ENCODE peak calls at places on chromosomes 13 and 19, in nine cellular contexts. H is cardiac muscle cell, F is NCI-H345, P is body of pancreas, Q is right cardiac atrium, S is SIG-M5, Y is MCF 10A, N is NCI-H1092 treated with DMSO at 0.1 percent for 48 hours, J is fibroblast of lung. W is an unnamed sample.

GRCh38 chr19:51324082-51324481 is 12.6 kb downstream of the IGLON5 start:
- DNase-seq in H (no peak), S (no peak), Q (no peak), N (no peak), F (no peak), P (no peak), Y (no peak), J (no peak), W (no peak)

GRCh38 chr19:32233091-32233490 is 112.3 kb upstream of the ZNF507 start:
- DNase-seq in F (no peak), N (no peak), J (no peak), S (no peak), H (no peak), P (no peak), Y (no peak), Q (no peak), W (no peak)

GRCh38 chr19:1582201-1582600 is 10.5 kb downstream of the MBD3 start:
- DNase-seq in F (peak; percentile 29), J (no peak), Y (no peak), H (no peak), Q (no peak), P (no peak), S (no peak), N (no peak), W (peak; percentile 74)

GRCh38 chr13:112708560-112709240 is 18.9 kb downstream of the ATP11A start:
- DNase-seq in H (no peak), F (no peak), N (no peak), Y (no peak), P (no peak), Q (no peak), S (no peak), J (no peak), W (no peak)

GRCh38 chr19:35710784-35711723 is 6.7 kb downstream of the ZBTB32 start:
- DNase-seq in Q (no peak), P (no peak), H (no peak), S (no peak), Y (no peak), F (no peak), J (no peak), N (no peak), W (no peak)

GRCh38 chr13:40485611-40486517 is 180.6 kb downstream of the FOXO1 start:
- DNase-seq in S (no peak), Q (no peak), Y (no peak), N (no peak), H (no peak), F (no peak), J (no peak), P (no peak), W (no peak)

GRCh38 chr19:28509079-28509895 is 703.7 kb downstream of the UQCRFS1 start:
- DNase-seq in H (no peak), P (no peak), F (no peak), J (no peak), Y (no peak), Q (no peak), N (no peak), S (no peak), W (no peak)

GRCh38 chr13:27770809-27771208 is 21.5 kb upstream of the GSX1 start:
- DNase-seq in H (no peak), Y (peak; percentile 66), F (peak; percentile 24), Q (no peak), S (no peak), P (peak; percentile 26), N (peak; percentile 8), J (no peak), W (no peak)

GRCh38 chr19:2532252-2533071 is 56.5 kb downstream of the GADD45B start:
- DNase-seq in Q (no peak), P (peak; percentile 49), N (no peak), H (no peak), Y (peak; percentile 95), F (no peak), J (peak; percentile 92), S (no peak), W (no peak)

GRCh38 chr13:95298971-95299627 is 2.2 kb downstream of the ABCC4 start:
- DNase-seq in Y (peak; percentile 61), N (no peak), Q (no peak), S (no peak), H (no peak), J (peak; percentile 94), P (no peak), F (no peak), W (no peak)

GRCh38 chr19:55289117-55289796 is 5.5 kb downstream of the BRSK1 start:
- DNase-seq in Q (peak; percentile 30), P (no peak), F (no peak), J (no peak), H (no peak), Y (no peak), S (no peak), N (no peak), W (no peak)

GRCh38 chr19:14472202-14472961 is 2.8 kb downstream of the PTGER1 start:
- DNase-seq in Q (peak; percentile 91), Y (peak; percentile 59), N (peak; percentile 68), J (no peak), F (peak; percentile 49), S (no peak), P (peak; percentile 54), H (peak; percentile 79), W (peak; percentile 51)

GRCh38 chr19:42053037-42053935 is 16.7 kb downstream of the GRIK5 start:
- DNase-seq in H (no peak), J (no peak), Q (no peak), N (no peak), Y (peak; percentile 85), S (no peak), P (no peak), F (no peak), W (no peak)

GRCh38 chr13:89315287-89315686 is 1644.1 kb downstream of the SLITRK5 start:
- DNase-seq in J (peak; percentile 1), F (no peak), Q (no peak), N (no peak), H (no peak), S (no peak), P (no peak), Y (no peak), W (no peak)

GRCh38 chr19:57406516-57407123 is 4.3 kb upstream of the ZNF17 start:
- DNase-seq in H (peak; percentile 84), S (no peak), F (peak; percentile 54), Q (peak; percentile 74), J (peak; percentile 16), N (peak; percentile 51), P (peak; percentile 47), Y (peak; percentile 56), W (no peak)

GRCh38 chr19:2477732-2478191 is 1.8 kb downstream of the GADD45B start:
- DNase-seq in F (no peak), Y (peak; percentile 56), H (peak; percentile 29), S (no peak), N (no peak), J (peak; percentile 64), Q (peak; percentile 71), P (no peak), W (no peak)

GRCh38 chr13:46804391-46804815 is 7.4 kb upstream of the ESD start:
- DNase-seq in F (no peak), P (no peak), J (peak; percentile 98), Q (no peak), S (no peak), Y (peak; percentile 80), H (no peak), N (no peak), W (no peak)

GRCh38 chr19:47405854-47406417 is 13.4 kb downstream of the MEIS3 start:
- DNase-seq in P (no peak), F (no peak), Y (no peak), Q (no peak), H (no peak), S (no peak), J (no peak), N (no peak), W (no peak)

GRCh38 chr19:36099166-36099785 is 11.7 kb upstream of the OVOL3 start:
- DNase-seq in Y (no peak), H (no peak), N (no peak), F (no peak), Q (peak; percentile 56), P (no peak), J (no peak), S (no peak), W (no peak)

GRCh38 chr13:114043421-114044053 is 69.7 kb upstream of the C13orf46 start:
- DNase-seq in F (no peak), Y (peak; percentile 52), S (no peak), Q (peak; percentile 89), J (peak; percentile 91), P (peak; percentile 41), H (no peak), N (peak; percentile 76), W (no peak)

GRCh38 chr13:77760893-77761292 is 63.4 kb downstream of the SLAIN1 start:
- DNase-seq in N (no peak), Q (no peak), P (no peak), H (no peak), Y (peak; percentile 83), F (no peak), S (no peak), J (no peak), W (no peak)

GRCh38 chr13:79483302-79483701 is 2.3 kb downstream of the NDFIP2 start:
- DNase-seq in S (no peak), Q (no peak), P (no peak), J (peak; percentile 96), Y (no peak), H (no peak), N (no peak), F (no peak), W (no peak)

GRCh38 chr19:49805822-49806612 is 7.1 kb downstream of the FUZ start:
- DNase-seq in Y (no peak), F (no peak), H (no peak), S (no peak), J (no peak), P (no peak), Q (peak; percentile 62), N (no peak), W (no peak)

GRCh38 chr13:48801255-48801654 is 147.5 kb downstream of the CYSLTR2 start:
- DNase-seq in Q (no peak), S (no peak), P (no peak), F (no peak), H (no peak), Y (no peak), J (peak; percentile 42), N (no peak), W (no peak)

GRCh38 chr13:98999635-98999952 is 21.7 kb upstream of the DOCK9 start:
- DNase-seq in P (no peak), N (no peak), F (no peak), H (no peak), Y (no peak), J (peak; percentile 30), Q (no peak), S (no peak), W (no peak)

GRCh38 chr19:13966684-13967128 is 14.4 kb downstream of the DCAF15 start:
- DNase-seq in J (no peak), H (no peak), N (no peak), P (no peak), S (no peak), Q (no peak), F (no peak), Y (no peak), W (no peak)

GRCh38 chr13:26784704-26785639 is 24.4 kb upstream of the GPR12 start:
- DNase-seq in Y (no peak), H (no peak), S (no peak), P (no peak), Q (no peak), F (peak; percentile 53), N (no peak), J (no peak), W (no peak)

GRCh38 chr19:6773323-6773931 is 919 bp downstream of the VAV1 start:
- DNase-seq in N (no peak), J (no peak), Y (no peak), Q (peak; percentile 80), H (no peak), F (no peak), S (no peak), P (no peak), W (no peak)

GRCh38 chr19:30068528-30069395 is 126.7 kb downstream of the URI1 start:
- DNase-seq in Q (no peak), H (no peak), Y (no peak), N (no peak), F (no peak), S (no peak), P (no peak), J (no peak), W (no peak)

GRCh38 chr19:17775245-17775927 is 19.6 kb upstream of the B3GNT3 start:
- DNase-seq in P (no peak), F (no peak), Q (no peak), J (no peak), N (no peak), S (no peak), H (peak; percentile 56), Y (peak; percentile 76), W (no peak)

GRCh38 chr13:90968510-90968909 is 379.0 kb upstream of the MIR17HG start:
- DNase-seq in Q (no peak), N (no peak), F (peak; percentile 31), S (no peak), J (peak; percentile 7), Y (peak; percentile 46), P (no peak), H (peak; percentile 58), W (no peak)

W was measured in NCI-H774.